ENCODE peak calls at places on chromosomes 6 and 20, in nine cellular contexts. Q is type B pancreatic cell; I is GM19239; C is activated CD8-positive, alpha-beta memory T cell treated with anti-CD3 and anti-CD28 coated beads for 24 hours; W is SJSA1; A is Daoy; G is B cell; U is hippocampal formation; O is thyroid gland. V is an unnamed sample.

GRCh38 chr6:125956506-125957390 is at the start of gene HINT3:
- DNase-seq in Q (peak), I (peak), C (peak), W (peak), A (peak), G (peak), U (peak), O (peak), V (peak)

GRCh38 chr20:17835240-17835940 is 133.2 kb downstream of the SNX5 start:
- DNase-seq in Q (no peak), I (no peak), C (no peak), W (peak), A (peak), G (no peak), U (no peak), O (no peak), V (no peak)

GRCh38 chr6:43635387-43636311 is at the start of gene MAD2L1BP:
- DNase-seq in Q (peak), I (no peak), C (peak), W (peak), A (peak), G (peak), U (peak), O (peak), V (peak)

GRCh38 chr6:1047926-1048595 is 263.8 kb upstream of the FOXQ1 start:
- DNase-seq in Q (no peak), I (no peak), C (no peak), W (no peak), A (no peak), G (no peak), U (no peak), O (peak), V (no peak)

GRCh38 chr6:170151235-170152110 is 139.4 kb downstream of the DLL1 start:
- DNase-seq in Q (no peak), I (no peak), C (no peak), W (no peak), A (no peak), G (no peak), U (no peak), O (no peak), V (no peak)

GRCh38 chr20:6744805-6745204 is 22.7 kb upstream of the BMP2 start:
- DNase-seq in Q (no peak), I (no peak), C (no peak), W (no peak), A (no peak), G (no peak), U (no peak), O (no peak), V (no peak)

GRCh38 chr6:137910843-137911456 is 43.9 kb downstream of the TNFAIP3 start:
- DNase-seq in Q (no peak), I (no peak), C (no peak), W (no peak), A (no peak), G (no peak), U (no peak), O (no peak), V (no peak)

GRCh38 chr6:20154778-20155177 is 57.5 kb downstream of the MBOAT1 start:
- DNase-seq in Q (no peak), I (no peak), C (no peak), W (no peak), A (no peak), G (no peak), U (no peak), O (no peak), V (no peak)

GRCh38 chr6:86682297-86682696 is 255.0 kb upstream of the HTR1E start:
- DNase-seq in Q (no peak), I (no peak), C (no peak), W (no peak), A (no peak), G (no peak), U (no peak), O (no peak), V (no peak)

GRCh38 chr20:48360338-48360698 is 467.5 kb downstream of the PREX1 start:
- DNase-seq in Q (no peak), I (no peak), C (no peak), W (no peak), A (no peak), G (peak), U (no peak), O (no peak), V (no peak)

GRCh38 chr6:32255212-32256153 is 31.6 kb upstream of the NOTCH4 start:
- DNase-seq in Q (no peak), I (no peak), C (peak), W (peak), A (peak), G (peak), U (peak), O (peak), V (peak)

GRCh38 chr6:33935439-33936080 is 131.8 kb upstream of the MLN start:
- DNase-seq in Q (no peak), I (no peak), C (no peak), W (no peak), A (no peak), G (no peak), U (no peak), O (no peak), V (no peak)

GRCh38 chr6:44702292-44702691 is 314.8 kb downstream of the CDC5L start:
- DNase-seq in Q (no peak), I (no peak), C (no peak), W (no peak), A (peak), G (no peak), U (no peak), O (no peak), V (no peak)

GRCh38 chr6:1767481-1768246 is 157.9 kb downstream of the FOXC1 start:
- DNase-seq in Q (no peak), I (no peak), C (no peak), W (no peak), A (peak), G (no peak), U (no peak), O (no peak), V (no peak)

GRCh38 chr6:131979515-131980337 is 28.6 kb upstream of the CCN2 start:
- DNase-seq in Q (no peak), I (no peak), C (no peak), W (no peak), A (peak), G (no peak), U (no peak), O (no peak), V (no peak)

GRCh38 chr20:61355096-61355495 is 103.0 kb downstream of the CDH4 start:
- DNase-seq in Q (no peak), I (no peak), C (no peak), W (no peak), A (no peak), G (no peak), U (no peak), O (peak), V (no peak)

GRCh38 chr6:143594647-143595046 is 83.1 kb upstream of the PHACTR2 start:
- DNase-seq in Q (no peak), I (no peak), C (no peak), W (no peak), A (peak), G (no peak), U (no peak), O (peak), V (peak)

GRCh38 chr20:61572789-61573188 is 320.7 kb downstream of the CDH4 start:
- DNase-seq in Q (no peak), I (no peak), C (no peak), W (no peak), A (no peak), G (no peak), U (no peak), O (no peak), V (no peak)

GRCh38 chr6:117417851-117418250 is 7.9 kb downstream of the ROS1 start:
- DNase-seq in Q (no peak), I (no peak), C (no peak), W (no peak), A (no peak), G (no peak), U (no peak), O (no peak), V (no peak)

GRCh38 chr6:163640641-163641040 is 226.1 kb downstream of the QKI start:
- DNase-seq in Q (no peak), I (no peak), C (no peak), W (no peak), A (no peak), G (no peak), U (no peak), O (no peak), V (no peak)

GRCh38 chr20:24465730-24466129 is 3.7 kb upstream of the SYNDIG1 start:
- DNase-seq in Q (no peak), I (no peak), C (no peak), W (no peak), A (no peak), G (no peak), U (peak), O (peak), V (peak)

GRCh38 chr20:7499201-7499600 is 441.1 kb downstream of the HAO1 start:
- DNase-seq in Q (no peak), I (no peak), C (no peak), W (no peak), A (no peak), G (no peak), U (no peak), O (no peak), V (no peak)

GRCh38 chr6:18424201-18424600 is 37.1 kb downstream of the RNF144B start:
- DNase-seq in Q (no peak), I (no peak), C (no peak), W (no peak), A (no peak), G (no peak), U (no peak), O (peak), V (no peak)

GRCh38 chr6:33692760-33693158 is 18.7 kb downstream of the UQCC2 start:
- DNase-seq in Q (no peak), I (peak), C (peak), W (no peak), A (no peak), G (peak), U (no peak), O (no peak), V (no peak)

V was measured in head of caudate nucleus.